ENCODE peak calls at places on chromosomes 6 and 20, in nine cellular contexts. U, G, O, B, V, P, T, N and F are unnamed samples.

GRCh38 chr6:36848658-36849441 is 9.6 kb upstream of the CPNE5 start:
- DNase-seq in U (no peak), G (no peak), O (peak; percentile 69), B (no peak), V (no peak), P (no peak), T (no peak), N (no peak), F (no peak)

GRCh38 chr20:62744761-62745160 is 36.1 kb downstream of the NTSR1 start:
- DNase-seq in U (no peak), G (no peak), O (no peak), B (no peak), V (no peak), P (no peak), T (no peak), N (no peak), F (no peak)

GRCh38 chr6:41428402-41428994 is 93.1 kb downstream of the NCR2 start:
- DNase-seq in U (no peak), G (no peak), O (no peak), B (no peak), V (no peak), P (no peak), T (no peak), N (no peak), F (no peak)

GRCh38 chr6:14549319-14549770 is 431.8 kb downstream of the CD83 start:
- DNase-seq in U (no peak), G (no peak), O (no peak), B (no peak), V (no peak), P (no peak), T (no peak), N (no peak), F (no peak)

GRCh38 chr6:113187671-113188070 is 669.5 kb upstream of the MARCKS start:
- DNase-seq in U (no peak), G (no peak), O (no peak), B (no peak), V (no peak), P (no peak), T (no peak), N (no peak), F (no peak)

GRCh38 chr20:50980071-50980681 is 21.6 kb downstream of the MOCS3 start:
- DNase-seq in U (no peak), G (peak; percentile 64), O (no peak), B (peak; percentile 99), V (no peak), P (no peak), T (no peak), N (peak; percentile 96), F (no peak)

GRCh38 chr6:63589955-63590411 is 17.7 kb downstream of the LOC128125822 start:
- DNase-seq in U (no peak), G (no peak), O (no peak), B (no peak), V (no peak), P (no peak), T (no peak), N (no peak), F (no peak)

GRCh38 chr6:436308-437041 is 44.9 kb downstream of the IRF4 start:
- DNase-seq in U (no peak), G (no peak), O (no peak), B (no peak), V (no peak), P (no peak), T (no peak), N (no peak), F (no peak)

GRCh38 chr20:22582386-22582959 is 1.9 kb downstream of the FOXA2 start:
- DNase-seq in U (no peak), G (no peak), O (no peak), B (no peak), V (no peak), P (no peak), T (no peak), N (no peak), F (no peak)

GRCh38 chr20:37941992-37942391 is 39.1 kb downstream of the VSTM2L start:
- DNase-seq in U (no peak), G (no peak), O (no peak), B (no peak), V (no peak), P (no peak), T (no peak), N (no peak), F (no peak)

GRCh38 chr20:1968958-1969357 is 24.9 kb downstream of the PDYN start:
- DNase-seq in U (no peak), G (no peak), O (no peak), B (no peak), V (no peak), P (no peak), T (no peak), N (no peak), F (no peak)

GRCh38 chr6:109297719-109298118 is 84.5 kb downstream of the CD164 start:
- DNase-seq in U (no peak), G (no peak), O (no peak), B (no peak), V (no peak), P (no peak), T (no peak), N (no peak), F (no peak)

GRCh38 chr6:57262491-57262890 is 40.4 kb upstream of the RAB23 start:
- DNase-seq in U (no peak), G (no peak), O (peak; percentile 20), B (no peak), V (no peak), P (no peak), T (no peak), N (no peak), F (no peak)

GRCh38 chr6:118296129-118296852 is 251.8 kb upstream of the PLN start:
- DNase-seq in U (no peak), G (no peak), O (no peak), B (no peak), V (no peak), P (no peak), T (no peak), N (no peak), F (no peak)

GRCh38 chr6:112029045-112029822 is 24.7 kb upstream of the CCN6 start:
- DNase-seq in U (peak; percentile 54), G (peak; percentile 91), O (peak; percentile 70), B (peak; percentile 21), V (peak; percentile 64), P (no peak), T (no peak), N (peak; percentile 57), F (peak; percentile 48)